ENCODE peak calls at places on chromosomes 5 and 9, in five cellular contexts. Z is fibroblast of mammary gland, B is HCT116, V is GM20000, Q is A549. K is an unnamed sample.

GRCh38 chr9:137423810-137424291 is 658 bp downstream of the NOXA1 start:
- DNase-seq in B (no peak), Q (no peak), V (no peak), Z (no peak), K (no peak)

GRCh38 chr9:130313103-130313858 is 47.7 kb downstream of the HMCN2 start:
- DNase-seq in V (no peak), Z (no peak), B (no peak), Q (no peak), K (no peak)

GRCh38 chr5:179699640-179700298 is 1.0 kb downstream of the CANX start:
- DNase-seq in B (no peak), V (peak), Z (peak), Q (peak), K (peak)

GRCh38 chr5:39302507-39302906 is 61.8 kb downstream of the C9 start:
- DNase-seq in B (no peak), Z (no peak), Q (no peak), V (no peak), K (no peak)

GRCh38 chr9:131869312-131869711 is 129.4 kb upstream of the RAPGEF1 start:
- DNase-seq in B (no peak), V (no peak), Q (no peak), Z (no peak), K (no peak)

GRCh38 chr5:9046756-9047481 is 499.0 kb downstream of the SEMA5A start:
- DNase-seq in B (no peak), Q (no peak), Z (peak), V (no peak), K (peak)

GRCh38 chr9:34496149-34496712 is 26.6 kb downstream of the ENHO start:
- DNase-seq in V (no peak), Z (peak), Q (no peak), B (peak), K (no peak)

GRCh38 chr9:87883274-87883673 is 597 bp downstream of the SPATA31E1 start:
- DNase-seq in B (no peak), Z (no peak), V (no peak), Q (no peak), K (no peak)

GRCh38 chr5:23459214-23459613 is 48.2 kb upstream of the PRDM9 start:
- DNase-seq in Z (no peak), V (no peak), B (no peak), Q (no peak), K (no peak)

GRCh38 chr9:98484218-98484617 is 224.5 kb downstream of the GABBR2 start:
- DNase-seq in B (no peak), Q (peak), Z (peak), V (no peak), K (peak)

GRCh38 chr9:108636023-108636422 is 219.8 kb downstream of the ACTL7B start:
- DNase-seq in B (peak), V (no peak), Q (peak), Z (no peak), K (no peak)

GRCh38 chr5:80481019-80481893 is 6.6 kb upstream of the FAM151B start:
- DNase-seq in V (peak), B (peak), Q (peak), Z (peak), K (peak)

GRCh38 chr5:84430863-84431663 is 46.4 kb upstream of the EDIL3 start:
- DNase-seq in Q (no peak), B (no peak), Z (no peak), V (no peak), K (no peak)

GRCh38 chr5:118008779-118009178 is 979.6 kb downstream of the DTWD2 start:
- DNase-seq in Z (no peak), V (no peak), Q (no peak), B (no peak), K (no peak)

GRCh38 chr5:116569999-116570398 is 4.6 kb downstream of the SEMA6A start:
- DNase-seq in B (no peak), Z (no peak), V (no peak), Q (no peak), K (no peak)

GRCh38 chr5:77208507-77209163 is 1.8 kb upstream of the PDE8B start:
- DNase-seq in Q (no peak), V (no peak), B (no peak), Z (no peak), K (no peak)

GRCh38 chr5:67301285-67301904 is 104.8 kb upstream of the CD180 start:
- DNase-seq in Z (peak), Q (no peak), V (no peak), B (no peak), K (peak)

GRCh38 chr5:1959231-1959630 is 76.5 kb upstream of the IRX4 start:
- DNase-seq in V (no peak), B (no peak), Z (no peak), Q (no peak), K (no peak)

GRCh38 chr5:104088876-104089778 is 526.5 kb upstream of the NUDT12 start:
- DNase-seq in Z (no peak), B (peak), Q (no peak), V (no peak), K (no peak)

GRCh38 chr9:128271112-128271511 is 4.7 kb downstream of the GOLGA2 start:
- DNase-seq in Z (no peak), B (peak), V (no peak), Q (no peak), K (no peak)

DNA sequence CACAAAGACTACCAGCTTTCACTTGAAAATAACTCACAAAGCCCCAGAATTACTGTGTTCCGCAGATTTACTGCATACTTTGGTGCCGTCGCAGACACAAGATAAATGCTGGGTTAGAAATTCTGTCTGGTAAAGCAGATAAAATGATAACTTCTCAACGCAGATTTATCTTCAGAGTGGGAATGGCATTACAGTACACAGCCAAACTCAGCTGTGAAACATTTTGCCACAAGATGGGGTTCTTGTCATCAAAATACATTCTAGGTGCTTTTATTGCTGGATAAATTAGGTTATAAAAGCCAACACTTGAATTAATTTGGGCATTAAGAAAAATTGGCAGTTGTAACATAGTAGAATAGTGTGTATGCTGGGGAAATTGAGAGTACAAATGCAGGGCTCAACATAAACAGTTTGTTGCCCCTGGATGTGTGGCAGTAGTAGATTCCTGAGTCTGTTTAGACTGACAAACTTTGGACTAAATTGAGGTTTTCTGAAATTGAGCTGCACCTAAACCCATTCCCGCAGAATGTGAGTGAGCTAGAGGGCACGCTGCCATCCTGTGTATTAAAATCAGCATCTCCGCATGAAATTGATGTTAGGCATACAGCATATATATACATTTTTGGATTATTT is 61.1 kb downstream of the LMNB1 start:
- DNase-seq in Q (no peak), B (no peak), V (no peak), Z (peak), K (peak)
- TF ChIP-seq CTCF in Q (peak), B (no peak), V (no peak), Z (peak), K (peak)

DNA sequence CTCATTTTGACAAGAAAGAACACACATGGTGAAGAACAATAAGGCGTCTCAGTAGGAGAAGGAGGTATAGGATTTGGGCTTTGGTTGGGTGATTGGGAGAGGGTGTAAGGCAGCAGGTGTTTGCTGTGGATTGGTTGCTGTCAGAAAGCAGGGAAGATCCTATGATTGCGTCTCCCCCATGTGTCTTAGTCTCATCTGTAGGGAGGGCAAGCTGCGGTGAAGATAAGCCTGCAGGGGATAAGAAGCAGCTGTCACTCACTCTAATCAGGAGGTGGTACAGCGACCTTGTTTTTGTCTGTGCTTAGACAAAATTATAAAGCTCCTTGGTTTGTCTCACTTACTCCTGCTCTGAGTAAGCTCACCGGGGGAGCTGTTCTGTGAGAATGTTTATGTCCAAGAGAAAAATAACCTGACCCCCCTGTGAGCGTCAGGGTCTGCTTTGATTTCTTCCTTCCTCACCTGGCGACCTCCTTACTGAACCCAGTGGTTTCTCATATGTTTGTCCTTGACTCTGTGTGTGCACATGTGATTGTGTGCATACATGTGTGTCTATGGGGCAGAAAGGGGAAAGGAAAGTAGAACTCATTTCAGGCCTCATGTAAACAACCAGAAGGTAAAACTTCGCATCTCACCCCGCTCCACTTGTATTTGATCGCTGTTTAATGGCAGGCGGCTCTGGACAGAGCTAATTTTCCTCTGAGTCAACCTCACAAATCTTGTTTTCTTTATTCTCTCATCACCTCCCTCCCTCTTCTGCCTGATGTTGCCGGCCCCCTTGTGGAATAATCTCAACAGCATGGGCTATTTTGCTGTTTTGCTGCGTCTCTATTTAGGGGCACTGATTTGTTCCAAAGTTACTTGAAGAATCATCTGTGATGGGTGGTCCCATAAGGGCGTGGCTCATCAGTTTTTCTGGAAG is 105.6 kb downstream of the TENT4A start:
- DNase-seq in Z (peak), V (no peak), B (no peak), Q (no peak), K (no peak)
- TF ChIP-seq CTCF in Z (peak), V (no peak), B (no peak), Q (no peak), K (peak)

GRCh38 chr5:140737486-140737885 is 37.2 kb downstream of the ZMAT2 start:
- DNase-seq in Z (no peak), B (no peak), Q (no peak), V (no peak), K (no peak)

GRCh38 chr5:140734354-140734753 is 34.1 kb downstream of the ZMAT2 start:
- DNase-seq in Q (peak), B (no peak), V (no peak), Z (peak), K (no peak)
- TF ChIP-seq CTCF in Q (peak), B (peak), V (no peak), Z (peak), K (peak)

GRCh38 chr5:61408476-61409168 is 76.6 kb downstream of the ZSWIM6 start:
- DNase-seq in Q (peak), V (peak), Z (peak), B (peak), K (peak)
- TF ChIP-seq CTCF in Q (no peak), V (no peak), Z (no peak), B (no peak), K (no peak)

DNA sequence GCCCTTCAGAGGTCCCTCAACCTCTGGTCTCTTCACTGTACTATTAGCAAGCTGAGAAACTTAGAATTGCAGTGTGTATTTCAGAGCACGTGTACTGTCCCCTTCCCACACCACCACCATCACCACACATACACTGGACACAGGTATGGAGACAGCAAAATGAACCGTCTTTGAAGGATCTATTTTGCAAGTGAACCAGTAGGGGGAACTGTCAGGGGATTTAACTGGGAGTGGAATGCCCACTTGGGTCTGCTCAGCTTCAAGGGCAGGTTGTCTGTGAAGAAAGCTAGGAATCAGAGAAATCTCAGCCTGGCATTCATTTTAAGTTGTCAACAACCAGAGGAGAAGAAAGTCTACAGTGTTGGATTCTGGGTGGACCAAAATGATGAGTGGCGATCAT is 147.0 kb downstream of the DCP2 start:
- DNase-seq in Z (peak), Q (peak), V (no peak), B (peak), K (no peak)
- TF ChIP-seq CTCF in Z (peak), Q (peak), V (no peak), B (peak), K (peak)